ENCODE peak calls at places on chromosome 1, in ten cellular contexts. L, Y, E, K, G, W, Z, T, Q and M are unnamed samples.

GRCh38 chr1:53145942-53146708 is 3.7 kb upstream of the SLC1A7 start:
- DNase-seq in L (peak; percentile 36), Y (no peak), E (peak; percentile 87), K (peak; percentile 99), G (peak; percentile 92), W (peak; percentile 99), Z (peak; percentile 43), T (peak; percentile 100), Q (peak; percentile 99), M (peak; percentile 99)

GRCh38 chr1:109784551-109785252 is 21.0 kb upstream of the EPS8L3 start:
- DNase-seq in L (peak; percentile 12), Y (no peak), E (peak; percentile 27), K (peak; percentile 33), G (no peak), W (no peak), Z (no peak), T (no peak), Q (no peak), M (no peak)

GRCh38 chr1:43549921-43550597 is 19.4 kb downstream of the PTPRF start:
- DNase-seq in L (no peak), Y (peak; percentile 97), E (peak; percentile 93), K (no peak), G (peak; percentile 66), W (no peak), Z (peak; percentile 96), T (no peak), Q (no peak), M (no peak)

GRCh38 chr1:152824964-152825363 is 2.3 kb upstream of the LCE1A start:
- DNase-seq in L (no peak), Y (no peak), E (no peak), K (no peak), G (no peak), W (no peak), Z (peak; percentile 39), T (no peak), Q (no peak), M (no peak)

GRCh38 chr1:74674278-74675048 is 871 bp upstream of the ERICH3 start:
- DNase-seq in L (no peak), Y (peak; percentile 71), E (no peak), K (no peak), G (no peak), W (no peak), Z (no peak), T (peak; percentile 1), Q (no peak), M (no peak)

GRCh38 chr1:197137322-197137721 is 9.1 kb downstream of the ASPM start:
- DNase-seq in L (no peak), Y (no peak), E (no peak), K (no peak), G (no peak), W (no peak), Z (no peak), T (no peak), Q (no peak), M (no peak)

GRCh38 chr1:229003233-229004031 is 267.5 kb upstream of the RAB4A start:
- DNase-seq in L (peak; percentile 41), Y (peak; percentile 12), E (no peak), K (peak; percentile 34), G (no peak), W (peak; percentile 54), Z (no peak), T (no peak), Q (no peak), M (no peak)

GRCh38 chr1:227891955-227892871 is 55.5 kb downstream of the WNT9A start:
- DNase-seq in L (peak; percentile 18), Y (peak; percentile 68), E (no peak), K (peak; percentile 47), G (no peak), W (no peak), Z (no peak), T (peak; percentile 42), Q (peak; percentile 29), M (no peak)

GRCh38 chr1:70754711-70755110 is 292.9 kb downstream of the PTGER3 start:
- DNase-seq in L (no peak), Y (no peak), E (no peak), K (no peak), G (no peak), W (no peak), Z (no peak), T (no peak), Q (no peak), M (no peak)

GRCh38 chr1:42923367-42924248 is 35.1 kb downstream of the SLC2A1 start:
- DNase-seq in L (no peak), Y (no peak), E (no peak), K (no peak), G (no peak), W (no peak), Z (no peak), T (no peak), Q (no peak), M (no peak)

GRCh38 chr1:201748331-201748730 is 80.6 kb upstream of the IPO9 start:
- DNase-seq in L (no peak), Y (peak; percentile 30), E (no peak), K (peak; percentile 87), G (no peak), W (peak; percentile 90), Z (peak; percentile 64), T (peak; percentile 99), Q (peak; percentile 92), M (peak; percentile 74)

GRCh38 chr1:54581621-54582035 is 33.6 kb downstream of the ACOT11 start:
- DNase-seq in L (peak; percentile 96), Y (no peak), E (peak; percentile 99), K (peak; percentile 95), G (peak; percentile 72), W (peak; percentile 87), Z (peak; percentile 93), T (peak; percentile 72), Q (peak; percentile 84), M (peak; percentile 13)

GRCh38 chr1:55399385-55399784 is 184.2 kb upstream of the USP24 start:
- DNase-seq in L (no peak), Y (no peak), E (no peak), K (peak; percentile 17), G (no peak), W (peak; percentile 63), Z (no peak), T (no peak), Q (no peak), M (no peak)

GRCh38 chr1:228071839-228072657 is 10.5 kb upstream of the ARF1 start:
- DNase-seq in L (peak; percentile 1), Y (no peak), E (no peak), K (no peak), G (no peak), W (no peak), Z (no peak), T (no peak), Q (no peak), M (no peak)

GRCh38 chr1:192706936-192707335 is 71.0 kb downstream of the RGS13 start:
- DNase-seq in L (no peak), Y (no peak), E (no peak), K (no peak), G (no peak), W (no peak), Z (no peak), T (peak; percentile 71), Q (no peak), M (no peak)

GRCh38 chr1:189431437-189431836 is 1046.2 kb downstream of the BRINP3 start:
- DNase-seq in L (no peak), Y (no peak), E (no peak), K (peak; percentile 61), G (no peak), W (peak; percentile 14), Z (no peak), T (peak; percentile 32), Q (peak; percentile 81), M (no peak)

GRCh38 chr1:180581635-180582039 is 22.9 kb downstream of the OVAAL start:
- DNase-seq in L (no peak), Y (no peak), E (no peak), K (peak; percentile 20), G (no peak), W (peak; percentile 23), Z (peak; percentile 20), T (peak; percentile 82), Q (no peak), M (peak; percentile 20)

DNA sequence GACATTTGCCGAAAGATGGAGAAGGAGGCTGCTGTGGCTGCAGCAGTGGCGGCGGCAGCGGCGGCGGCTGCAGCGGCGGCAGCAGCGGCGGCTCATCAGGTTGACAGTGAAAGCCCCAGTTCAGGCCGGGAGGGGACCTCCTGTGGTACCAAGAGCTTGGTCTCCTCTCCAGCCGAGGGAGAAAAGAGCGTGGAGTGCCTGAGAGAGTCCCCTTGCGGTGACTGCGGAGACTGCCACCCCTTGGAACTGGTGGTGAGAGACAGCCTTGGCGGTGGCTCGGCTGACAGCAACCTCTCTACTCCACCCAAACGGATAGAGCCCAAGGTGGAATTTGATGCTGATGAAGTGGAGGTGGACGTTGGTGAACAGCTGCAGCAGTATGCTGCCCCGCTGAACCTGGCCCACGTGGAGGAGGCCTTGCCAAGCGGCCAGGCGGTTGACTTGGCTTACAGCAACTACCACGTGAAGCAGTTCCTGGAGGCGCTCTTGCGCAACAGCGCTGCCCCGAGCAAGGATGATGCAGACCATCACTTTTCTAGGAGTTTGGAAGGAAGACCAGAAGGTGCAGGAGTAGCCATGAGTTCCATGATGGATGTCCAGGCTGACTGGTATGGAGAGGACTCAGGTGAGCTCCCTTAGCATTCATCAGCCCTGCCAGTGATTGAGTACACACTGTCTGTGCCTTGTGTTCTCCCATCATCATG is 6.3 kb downstream of the ZBTB8B start:
- DNase-seq in L (no peak), Y (peak; percentile 69), E (no peak), K (peak; percentile 22), G (peak; percentile 19), W (no peak), Z (no peak), T (no peak), Q (no peak), M (no peak)
- TF ChIP-seq CTCF in L (no peak), Y (peak; percentile 66), E (peak; percentile 13), K (peak; percentile 48), G (peak; percentile 37), W (no peak), Z (peak; percentile 52), T (no peak), Q (peak; percentile 41), M (no peak)

GRCh38 chr1:235709018-235709417 is 59.4 kb upstream of the GNG4 start:
- DNase-seq in L (no peak), Y (no peak), E (no peak), K (no peak), G (no peak), W (no peak), Z (no peak), T (no peak), Q (no peak), M (no peak)
- H3K4me3 ChIP-seq in L (no peak overlapping the region), Y (no peak overlapping the region), E (no peak overlapping the region), K (no peak overlapping the region), G (no peak overlapping the region), W (no peak overlapping the region), Z (no peak overlapping the region), T (no peak overlapping the region), Q (no peak overlapping the region), M (no peak overlapping the region)

DNA sequence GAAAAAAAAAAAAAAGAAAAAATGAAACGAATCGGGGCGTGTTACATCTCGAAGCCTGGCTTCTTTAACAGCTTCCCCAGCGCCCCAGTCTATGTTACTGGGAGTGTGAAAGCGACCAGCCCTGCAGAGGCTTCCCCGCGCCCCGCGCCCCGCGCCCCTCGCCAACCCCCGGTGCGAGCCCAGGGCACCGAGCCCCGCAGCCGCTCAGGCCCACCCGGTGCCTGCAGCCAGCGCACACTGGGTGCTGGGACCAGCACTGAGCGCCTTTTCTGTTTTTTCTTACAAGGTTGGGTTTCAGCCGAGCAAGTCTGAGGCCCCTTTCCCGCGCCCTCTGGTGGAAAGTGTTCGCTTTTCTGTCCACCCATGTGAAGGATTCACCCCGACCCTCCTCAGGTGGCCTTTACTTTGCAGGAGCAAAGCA is 42.1 kb upstream of the ZNF496 start:
- DNase-seq in L (peak; percentile 47), Y (peak; percentile 94), E (no peak), K (peak; percentile 52), G (peak; percentile 50), W (peak; percentile 63), Z (peak; percentile 22), T (peak; percentile 14), Q (peak; percentile 49), M (no peak)
- TF ChIP-seq CTCF in L (peak; percentile 37), Y (peak; percentile 69), E (peak; percentile 36), K (peak; percentile 64), G (peak; percentile 65), W (peak; percentile 42), Z (peak; percentile 56), T (peak; percentile 54), Q (peak; percentile 50), M (peak; percentile 60)

GRCh38 chr1:64743954-64744491 is 852 bp upstream of the RAVER2 start:
- DNase-seq in L (no peak), Y (no peak), E (no peak), K (no peak), G (no peak), W (peak; percentile 3), Z (peak; percentile 1), T (no peak), Q (no peak), M (no peak)
- H3K4me3 ChIP-seq in L (peak overlapping the region; percentile 75), Y (peak overlapping the region; percentile 89), E (peak overlapping the region; percentile 60), K (peak overlapping the region; percentile 74), G (peak overlapping the region; percentile 98), W (peak overlapping the region; percentile 74), Z (peak overlapping the region; percentile 87), T (peak overlapping the region; percentile 64), Q (peak overlapping the region; percentile 75), M (peak overlapping the region; percentile 69)